ENCODE peak calls at places on chromosomes 4 and X, in four cellular contexts. F is body of pancreas, Y is aorta, T is upper lobe of right lung. P is an unnamed sample. For H3K4me1, the result is how much of the 10 kb centered on the place peaks cover.

GRCh38 chr4:109672173-109672572 is 31.1 kb downstream of the CASP6 start:
- DNase-seq in T (no peak), Y (no peak), F (no peak), P (no peak)

GRCh38 chr4:6162885-6163284 is 37.5 kb downstream of the JAKMIP1 start:
- DNase-seq in F (no peak), T (no peak), Y (no peak), P (no peak)

GRCh38 chr4:42483426-42484379 is 86.4 kb downstream of the SHISA3 start:
- DNase-seq in F (no peak), T (no peak), Y (no peak), P (no peak)

GRCh38 chrX:53133400-53133799 is 39.5 kb downstream of the KANTR start:
- DNase-seq in Y (no peak), F (no peak), T (no peak), P (no peak)

GRCh38 chr4:150385606-150386005 is 196.3 kb upstream of the MAB21L2 start:
- DNase-seq in Y (no peak), T (no peak), F (no peak), P (no peak)

GRCh38 chrX:7146703-7147430 is 645 bp upstream of the STS start:
- DNase-seq in T (no peak), F (peak), Y (no peak), P (no peak)

GRCh38 chr4:17664755-17665154 is 50.3 kb downstream of the MED28 start:
- DNase-seq in Y (no peak), F (no peak), T (no peak), P (no peak)

GRCh38 chr4:88799900-88800299 is 102.3 kb upstream of the NAP1L5 start:
- DNase-seq in F (no peak), Y (no peak), T (no peak), P (no peak)

GRCh38 chr4:26746742-26747351 is 113.8 kb upstream of the STIM2 start:
- DNase-seq in Y (no peak), F (no peak), T (no peak), P (no peak)

GRCh38 chr4:137310593-137311490 is 221.5 kb downstream of the PCDH18 start:
- DNase-seq in F (no peak), T (no peak), Y (no peak), P (no peak)

GRCh38 chrX:130083656-130084382 is 26.5 kb downstream of the ELF4 start:
- DNase-seq in T (peak), F (no peak), Y (no peak), P (no peak)
- H3K4me1 ChIP-seq in T (under half), F (under half), Y (under half), P (under half)

DNA sequence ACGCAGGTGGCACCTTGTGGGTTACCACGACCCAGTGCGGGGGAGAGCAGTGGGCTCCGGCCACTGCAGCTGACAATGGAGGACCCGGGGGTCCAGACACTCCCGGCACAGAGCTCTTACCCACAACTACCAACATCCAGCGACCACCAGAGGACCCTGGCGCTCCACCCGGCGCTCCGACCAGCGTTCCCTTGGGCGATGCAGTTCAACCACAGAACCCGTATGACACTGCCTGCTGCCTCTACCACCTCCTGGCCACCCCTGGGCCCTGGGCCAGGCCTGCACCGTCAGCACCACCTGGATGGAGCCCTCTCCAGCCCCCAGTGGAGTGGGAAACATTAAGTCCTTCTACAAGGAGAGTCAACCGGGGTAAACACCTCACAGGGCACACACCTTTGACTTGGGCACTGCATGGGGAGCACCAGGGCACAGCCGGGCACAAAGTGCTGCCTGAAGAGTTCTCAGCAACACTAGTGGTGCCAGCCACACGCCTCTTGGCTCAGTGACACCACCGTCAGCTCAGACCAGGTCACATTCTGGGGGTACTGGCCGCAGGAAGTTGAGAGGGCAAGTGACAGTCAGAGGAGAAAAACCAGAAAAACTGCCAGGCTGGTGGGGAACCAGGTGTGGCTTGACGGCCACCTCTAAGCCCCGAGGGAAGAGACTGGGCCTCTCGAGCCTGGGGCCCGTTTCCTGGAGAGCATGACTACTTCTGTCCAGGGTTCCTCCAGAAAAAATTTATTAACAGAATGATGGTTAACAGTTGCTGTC is 2.6 kb downstream of the CTBP1 start:
- DNase-seq in Y (peak), T (peak), F (peak), P (peak)
- H3K4me1 ChIP-seq in Y (under half), T (half or more), F (half or more), P (under half)

DNA sequence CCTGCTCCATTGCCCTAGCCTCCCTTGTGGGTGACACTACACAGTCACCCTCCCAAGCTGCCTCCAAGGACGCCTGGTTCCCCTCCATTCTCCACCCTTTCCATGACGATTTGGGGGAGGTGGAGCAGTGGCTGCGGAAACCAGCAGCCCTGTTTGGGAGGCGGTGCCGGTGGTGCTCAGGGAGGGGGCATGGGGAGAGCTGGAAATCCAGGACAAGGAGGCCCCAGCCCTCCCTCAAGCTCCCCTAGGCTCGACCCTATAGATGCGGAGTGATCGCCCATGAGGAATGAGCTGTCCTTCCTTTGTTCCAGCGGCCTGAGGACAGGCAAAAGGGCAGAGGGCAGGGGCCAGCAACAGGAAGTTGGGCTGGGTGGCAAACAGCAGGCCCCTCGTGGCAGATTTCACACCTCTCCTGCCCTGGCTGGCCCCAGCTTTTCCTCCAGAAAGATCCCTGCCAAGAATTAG is 3.6 kb upstream of the RENBP start:
- DNase-seq in T (no peak), Y (no peak), F (no peak), P (no peak)
- H3K4me1 ChIP-seq in T (under half), Y (under half), F (under half), P (under half)

GRCh38 chr4:76195326-76195725 is 18.3 kb downstream of the SCARB2 start:
- DNase-seq in F (no peak), T (no peak), Y (no peak), P (no peak)

GRCh38 chr4:76199664-76200211 is 13.9 kb downstream of the SCARB2 start:
- DNase-seq in F (peak), Y (no peak), T (no peak), P (no peak)

GRCh38 chr4:76198411-76199237 is 15.0 kb downstream of the SCARB2 start:
- DNase-seq in Y (peak), T (no peak), F (peak), P (no peak)

GRCh38 chr4:76197971-76198410 is 15.6 kb downstream of the SCARB2 start:
- DNase-seq in F (peak), Y (peak), T (peak), P (no peak)

GRCh38 chr4:76197001-76197743 is 16.5 kb downstream of the SCARB2 start:
- DNase-seq in T (no peak), F (no peak), Y (no peak), P (no peak)
- H3K4me1 ChIP-seq in T (half or more), F (half or more), Y (under half), P (half or more)

GRCh38 chrX:68574240-68574639 is 73.2 kb upstream of the STARD8 start:
- DNase-seq in Y (no peak), T (no peak), F (no peak), P (no peak)

GRCh38 chrX:68571292-68572256 is 72.7 kb downstream of the YIPF6 start:
- DNase-seq in T (no peak), Y (no peak), F (no peak), P (no peak)

GRCh38 chrX:68568136-68568535 is 69.3 kb downstream of the YIPF6 start:
- DNase-seq in Y (no peak), F (no peak), T (no peak), P (no peak)

DNA sequence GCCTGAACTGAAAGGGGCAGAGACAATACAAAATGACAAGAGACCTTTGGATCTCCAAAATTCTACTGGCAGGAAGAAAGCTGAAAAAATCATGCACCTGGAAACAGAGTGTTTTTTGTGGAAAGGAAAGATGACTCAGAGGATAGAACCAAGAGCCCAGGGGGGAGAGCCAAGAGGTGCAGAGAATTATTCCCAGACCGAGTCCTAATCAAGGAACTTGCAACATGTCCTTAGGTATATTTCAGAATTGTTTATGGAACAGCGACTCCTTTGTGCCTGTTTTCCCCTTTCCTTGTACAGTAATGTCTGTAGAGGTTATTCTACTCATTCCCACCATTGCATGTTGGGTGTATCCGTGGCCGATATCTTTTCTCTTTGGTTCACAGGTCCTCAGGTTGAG is 71.7 kb downstream of the YIPF6 start:
- DNase-seq in Y (no peak), F (no peak), T (no peak), P (no peak)
- H3K4me1 ChIP-seq in Y (under half), F (under half), T (under half), P (under half)

GRCh38 chr4:86963697-86964096 is 28.9 kb downstream of the AFF1 start:
- DNase-seq in Y (no peak), T (no peak), F (no peak), P (no peak)
- H3K4me1 ChIP-seq in Y (under half), T (half or more), F (under half), P (under half)